ENCODE peak calls at places on chromosomes 5 and 9, in four cellular contexts. Q is cardiac fibroblast, E is foreskin fibroblast, Z is A549. R is an unnamed sample.

GRCh38 chr5:105392710-105393149 is 1830.1 kb upstream of the NUDT12 start:
- DNase-seq in Q (no peak), E (no peak), Z (no peak), R (no peak)

GRCh38 chr9:123710299-123710698 is 219.6 kb downstream of the DENND1A start:
- DNase-seq in Q (peak), E (peak), Z (peak), R (no peak)

GRCh38 chr5:98517967-98518366 is 255.5 kb upstream of the RGMB start:
- DNase-seq in Q (no peak), E (no peak), Z (no peak), R (no peak)

GRCh38 chr5:51657340-51658240 is 274.3 kb downstream of the ISL1 start:
- DNase-seq in Q (peak), E (no peak), Z (no peak), R (no peak)

GRCh38 chr9:120915854-120916495 is 10.6 kb downstream of the TRAF1 start:
- DNase-seq in Q (no peak), E (no peak), Z (no peak), R (no peak)

GRCh38 chr9:4344946-4345345 is 45.1 kb upstream of the GLIS3 start:
- DNase-seq in Q (no peak), E (no peak), Z (no peak), R (no peak)

GRCh38 chr9:35656841-35657326 is 935 bp downstream of the RMRP start:
- DNase-seq in Q (no peak), E (no peak), Z (no peak), R (no peak)

GRCh38 chr9:108323615-108324014 is 532.2 kb downstream of the ACTL7B start:
- DNase-seq in Q (no peak), E (no peak), Z (no peak), R (no peak)

GRCh38 chr5:11069041-11069440 is 308.0 kb upstream of the DAP start:
- DNase-seq in Q (no peak), E (no peak), Z (no peak), R (no peak)

GRCh38 chr5:5492087-5492933 is 69.8 kb downstream of the ICE1 start:
- DNase-seq in Q (peak), E (peak), Z (peak), R (no peak)

GRCh38 chr9:127521919-127522304 is 70.6 kb downstream of the LRSAM1 start:
- DNase-seq in Q (no peak), E (no peak), Z (no peak), R (no peak)

GRCh38 chr9:5499889-5500398 is 10.4 kb upstream of the PDCD1LG2 start:
- DNase-seq in Q (peak), E (peak), Z (no peak), R (no peak)

GRCh38 chr5:33074548-33074947 is 363.4 kb downstream of the NPR3 start:
- DNase-seq in Q (no peak), E (peak), Z (no peak), R (no peak)

GRCh38 chr5:53825016-53825415 is 264.6 kb downstream of the NDUFS4 start:
- DNase-seq in Q (no peak), E (no peak), Z (no peak), R (no peak)

GRCh38 chr5:17696625-17697024 is 62.4 kb downstream of the TAF11L14 start:
- DNase-seq in Q (no peak), E (no peak), Z (no peak), R (no peak)

DNA sequence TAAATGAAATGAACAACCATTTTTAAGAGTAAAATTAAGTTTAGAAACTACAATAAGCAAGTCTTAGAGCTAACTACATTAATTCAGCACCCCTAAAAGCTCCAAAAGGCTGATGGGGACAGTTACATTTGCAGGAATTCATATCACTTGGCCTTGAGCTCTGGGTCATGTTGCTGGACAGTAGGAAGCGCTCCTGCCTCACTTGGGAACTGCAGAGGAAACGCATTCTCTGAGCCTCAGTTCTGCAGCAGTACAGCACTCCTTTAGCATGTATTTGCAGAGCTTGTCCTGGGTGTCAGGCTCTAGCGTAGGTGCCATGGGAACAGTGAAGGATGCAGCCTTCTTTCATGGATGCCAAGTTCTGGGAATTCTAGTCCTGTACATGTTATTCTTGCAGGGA is 710.4 kb downstream of the IRX1 start:
- DNase-seq in Q (no peak), E (no peak), Z (no peak), R (no peak)
- TF ChIP-seq CTCF in Q (no peak), E (no peak), Z (no peak), R (no peak)

DNA sequence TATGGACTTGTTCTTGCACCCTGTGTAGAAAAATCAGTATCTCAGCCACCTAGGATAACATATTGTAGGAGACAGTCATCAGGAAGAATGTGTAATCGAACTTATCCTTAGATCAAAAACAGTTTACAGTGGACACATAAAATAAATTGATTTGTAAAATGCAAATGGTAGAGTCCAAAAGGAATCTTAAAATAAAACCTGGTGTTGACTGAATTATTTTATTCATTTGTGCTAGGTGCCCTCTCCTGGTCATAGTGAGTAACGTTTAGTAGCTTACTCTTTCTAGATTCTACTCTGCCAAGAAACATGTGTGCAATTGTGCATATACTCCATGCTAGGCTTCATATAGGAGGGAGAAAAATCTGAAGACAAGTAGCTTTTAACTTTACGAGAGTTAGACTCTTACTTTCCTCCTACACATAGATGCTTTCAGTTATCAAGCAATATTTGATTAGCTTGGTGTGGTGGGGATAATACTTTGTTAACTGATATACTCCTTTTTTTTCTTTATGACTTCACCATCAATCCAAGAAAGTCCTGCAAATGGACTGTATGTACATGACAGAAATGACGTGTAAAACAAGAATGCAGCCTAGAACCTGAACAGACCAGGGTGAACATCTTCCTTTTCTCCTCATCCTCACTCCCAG is 23.7 kb upstream of the LOX start:
- DNase-seq in Q (peak), E (no peak), Z (peak), R (no peak)
- TF ChIP-seq CTCF in Q (peak), E (peak), Z (peak), R (peak)

GRCh38 chr9:98943682-98944129 is at the start of gene COL15A1:
- DNase-seq in Q (peak), E (no peak), Z (peak), R (no peak)
- TF ChIP-seq CTCF in Q (no peak), E (no peak), Z (no peak), R (no peak)

DNA sequence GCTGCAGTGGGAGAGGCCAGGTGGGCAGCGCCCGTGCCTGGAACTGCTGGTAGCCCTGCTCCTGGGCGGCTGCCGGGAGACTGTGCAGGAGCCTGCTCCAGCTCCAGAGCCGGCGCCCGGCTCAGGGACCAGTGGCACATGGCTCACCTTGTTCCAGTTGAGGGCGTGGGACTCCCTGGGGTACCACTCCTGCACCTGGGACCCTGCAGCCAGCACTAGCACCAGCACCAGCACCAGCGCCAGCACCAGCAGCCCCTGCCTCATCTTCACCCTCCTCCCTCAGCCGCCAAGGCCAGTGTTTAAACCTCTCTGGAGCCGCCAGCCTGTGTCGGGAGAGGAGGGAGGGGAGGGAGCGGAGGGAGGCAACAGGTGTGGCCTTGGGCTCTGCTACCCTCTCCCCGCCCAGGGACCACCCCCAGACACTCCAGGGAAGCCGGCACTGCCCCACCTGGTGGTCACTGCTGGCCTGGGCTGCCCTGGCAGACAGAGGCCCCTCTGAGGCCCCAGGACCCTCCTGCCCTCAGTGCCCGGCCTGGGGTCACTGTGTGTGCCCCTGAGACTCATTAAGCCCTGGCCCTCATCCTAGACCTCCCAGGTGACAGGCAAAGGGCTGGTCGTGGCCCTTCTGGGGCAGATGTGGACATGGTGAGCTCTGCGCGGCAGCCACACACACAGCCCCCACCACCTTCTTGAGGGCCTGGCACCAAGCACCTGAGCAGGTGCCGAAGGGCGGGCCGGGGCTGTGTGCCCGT is at the start of gene LCN10:
- DNase-seq in Q (no peak), E (no peak), Z (no peak), R (no peak)
- TF ChIP-seq CTCF in Q (peak), E (peak), Z (peak), R (peak)

GRCh38 chr5:139637438-139638089 is 10.6 kb upstream of the CXXC5 start:
- DNase-seq in Q (peak), E (peak), Z (no peak), R (peak)
- TF ChIP-seq CTCF in Q (no peak), E (peak), Z (no peak), R (peak)

GRCh38 chr5:158770506-158770905 is 329.2 kb downstream of the EBF1 start:
- DNase-seq in Q (peak), E (no peak), Z (peak), R (no peak)
- TF ChIP-seq CTCF in Q (peak), E (no peak), Z (peak), R (peak)

R was measured in osteocyte.